ENCODE peak calls at places on chromosomes 5 and 9, in four cellular contexts. One of them, this sample, is unnamed.
A peak's percentile ranks its signal among the peaks of the same experiment; 100 is the strongest.

GRCh38 chr5:97243352-97243751 is 60.3 kb upstream of the RIOK2 start:
- DNase-seq in astrocyte of the cerebellum: no peak
- DNase-seq in NCI-H82: no peak
- DNase-seq in endothelial cell: no peak
- DNase-seq in this sample: no peak

GRCh38 chr5:132746592-132747063 is 598 bp upstream of the CCNI2 start:
- DNase-seq in NCI-H82: peak; percentile 4
- DNase-seq in astrocyte of the cerebellum: no peak
- DNase-seq in endothelial cell: no peak
- DNase-seq in this sample: no peak

GRCh38 chr5:59401637-59402036 is 491.9 kb downstream of the PDE4D start:
- DNase-seq in endothelial cell: no peak
- DNase-seq in astrocyte of the cerebellum: no peak
- DNase-seq in NCI-H82: no peak
- DNase-seq in this sample: no peak

GRCh38 chr9:27528278-27528885 is 1.2 kb downstream of the MOB3B start:
- DNase-seq in endothelial cell: peak; percentile 75
- DNase-seq in astrocyte of the cerebellum: peak; percentile 18
- DNase-seq in NCI-H82: peak; percentile 24
- DNase-seq in this sample: peak; percentile 21

GRCh38 chr5:36138900-36139683 is 12.6 kb downstream of the LMBRD2 start:
- DNase-seq in NCI-H82: no peak
- DNase-seq in astrocyte of the cerebellum: no peak
- DNase-seq in endothelial cell: no peak
- DNase-seq in this sample: no peak

GRCh38 chr5:3526551-3527185 is 69.0 kb upstream of the IRX1 start:
- DNase-seq in astrocyte of the cerebellum: no peak
- DNase-seq in NCI-H82: no peak
- DNase-seq in endothelial cell: no peak
- DNase-seq in this sample: no peak

GRCh38 chr9:133979921-133980863 is 11.9 kb downstream of the VAV2 start:
- DNase-seq in astrocyte of the cerebellum: no peak
- DNase-seq in endothelial cell: no peak
- DNase-seq in NCI-H82: no peak
- DNase-seq in this sample: no peak

GRCh38 chr9:134606951-134607733 is 34.5 kb upstream of the COL5A1 start:
- DNase-seq in NCI-H82: peak; percentile 18
- DNase-seq in astrocyte of the cerebellum: no peak
- DNase-seq in endothelial cell: peak; percentile 4
- DNase-seq in this sample: peak; percentile 10

GRCh38 chr9:23598994-23599393 is 227.0 kb downstream of the ELAVL2 start:
- DNase-seq in astrocyte of the cerebellum: no peak
- DNase-seq in endothelial cell: no peak
- DNase-seq in NCI-H82: no peak
- DNase-seq in this sample: no peak

GRCh38 chr5:180591249-180591887 is at the start of gene SCGB3A1:
- DNase-seq in astrocyte of the cerebellum: no peak
- DNase-seq in NCI-H82: no peak
- DNase-seq in endothelial cell: no peak
- DNase-seq in this sample: no peak

GRCh38 chr5:113169720-113170119 is 193.1 kb downstream of the DCP2 start:
- DNase-seq in astrocyte of the cerebellum: no peak
- DNase-seq in NCI-H82: no peak
- DNase-seq in endothelial cell: no peak
- DNase-seq in this sample: no peak

GRCh38 chr9:119074017-119074416 is 295.2 kb downstream of the BRINP1 start:
- DNase-seq in endothelial cell: no peak
- DNase-seq in astrocyte of the cerebellum: no peak
- DNase-seq in NCI-H82: no peak
- DNase-seq in this sample: no peak

GRCh38 chr9:131274674-131275331 is 1.5 kb downstream of the FAM78A start:
- DNase-seq in NCI-H82: no peak
- DNase-seq in astrocyte of the cerebellum: no peak
- DNase-seq in endothelial cell: no peak
- DNase-seq in this sample: no peak

GRCh38 chr5:34570143-34570542 is 86.0 kb upstream of the RAI14 start:
- DNase-seq in NCI-H82: no peak
- DNase-seq in endothelial cell: no peak
- DNase-seq in astrocyte of the cerebellum: no peak
- DNase-seq in this sample: no peak

GRCh38 chr5:39500656-39501295 is 76.0 kb upstream of the DAB2 start:
- DNase-seq in astrocyte of the cerebellum: no peak
- DNase-seq in NCI-H82: no peak
- DNase-seq in endothelial cell: no peak
- DNase-seq in this sample: no peak

GRCh38 chr5:120615967-120616645 is 152.0 kb downstream of the PRR16 start:
- DNase-seq in astrocyte of the cerebellum: peak; percentile 54
- DNase-seq in endothelial cell: no peak
- DNase-seq in NCI-H82: no peak
- DNase-seq in this sample: no peak

GRCh38 chr5:32506809-32507208 is 62.3 kb upstream of the ZFR start:
- DNase-seq in NCI-H82: no peak
- DNase-seq in astrocyte of the cerebellum: peak; percentile 73
- DNase-seq in endothelial cell: no peak
- DNase-seq in this sample: no peak

GRCh38 chr5:134069553-134069952 is 44.9 kb upstream of the TCF7 start:
- DNase-seq in endothelial cell: no peak
- DNase-seq in astrocyte of the cerebellum: no peak
- DNase-seq in NCI-H82: no peak
- DNase-seq in this sample: no peak

GRCh38 chr5:68110264-68110663 is 105.3 kb upstream of the PIK3R1 start:
- DNase-seq in endothelial cell: no peak
- DNase-seq in astrocyte of the cerebellum: no peak
- DNase-seq in NCI-H82: no peak
- DNase-seq in this sample: no peak

GRCh38 chr5:175655411-175655810 is 2.5 kb upstream of the HRH2 start:
- DNase-seq in NCI-H82: peak; percentile 89
- DNase-seq in astrocyte of the cerebellum: no peak
- DNase-seq in endothelial cell: no peak
- DNase-seq in this sample: peak; percentile 61

GRCh38 chr5:57037355-57037754 is 85.4 kb upstream of the MIER3 start:
- DNase-seq in NCI-H82: peak; percentile 1
- DNase-seq in endothelial cell: no peak
- DNase-seq in astrocyte of the cerebellum: no peak
- DNase-seq in this sample: peak; percentile 26

GRCh38 chr9:89952401-89952800 is 347.6 kb downstream of the GADD45G start:
- DNase-seq in astrocyte of the cerebellum: no peak
- DNase-seq in NCI-H82: no peak
- DNase-seq in endothelial cell: no peak
- DNase-seq in this sample: no peak

GRCh38 chr5:113378960-113379541 is 55.7 kb downstream of the TSSK1B start:
- DNase-seq in astrocyte of the cerebellum: peak; percentile 28
- DNase-seq in NCI-H82: peak; percentile 83
- DNase-seq in endothelial cell: peak; percentile 63
- DNase-seq in this sample: peak; percentile 69

GRCh38 chr5:115549154-115549553 is 4.6 kb upstream of the FEM1C start:
- DNase-seq in endothelial cell: peak; percentile 34
- DNase-seq in astrocyte of the cerebellum: no peak
- DNase-seq in NCI-H82: peak; percentile 35
- DNase-seq in this sample: peak; percentile 16

GRCh38 chr9:89662718-89663246 is 58.0 kb downstream of the GADD45G start:
- DNase-seq in astrocyte of the cerebellum: no peak
- DNase-seq in NCI-H82: no peak
- DNase-seq in endothelial cell: no peak
- DNase-seq in this sample: no peak

GRCh38 chr9:88258587-88258986 is 120.3 kb upstream of the SPATA31C2 start:
- DNase-seq in astrocyte of the cerebellum: no peak
- DNase-seq in NCI-H82: no peak
- DNase-seq in endothelial cell: no peak
- DNase-seq in this sample: no peak